ENCODE peak calls at places on chromosomes 13 and 19, in four cellular contexts. One of them, this sample, is unnamed.
A peak's percentile ranks its signal among the peaks of the same experiment; 100 is the strongest.

GRCh38 chr19:12757544-12758274 is 6.1 kb downstream of the BEST2 start:
- DNase-seq in K562: peak; percentile 85
- DNase-seq in HepG2: peak; percentile 70
- DNase-seq in A549: peak; percentile 79
- DNase-seq in this sample: peak; percentile 61

GRCh38 chr19:5338661-5339469 is 1.7 kb downstream of the PTPRS start:
- DNase-seq in K562: peak; percentile 34
- DNase-seq in A549: no peak
- DNase-seq in HepG2: no peak
- DNase-seq in this sample: no peak

GRCh38 chr19:35142531-35143230 is 374 bp upstream of the FXYD7 start:
- DNase-seq in HepG2: no peak
- DNase-seq in K562: peak; percentile 82
- DNase-seq in A549: peak; percentile 74
- DNase-seq in this sample: no peak

GRCh38 chr13:30824651-30825050 is 81.4 kb upstream of the MEDAG start:
- DNase-seq in K562: no peak
- DNase-seq in HepG2: no peak
- DNase-seq in A549: no peak
- DNase-seq in this sample: no peak

GRCh38 chr13:40666905-40667621 is 622 bp upstream of the FOXO1 start:
- DNase-seq in HepG2: peak; percentile 48
- DNase-seq in A549: no peak
- DNase-seq in K562: peak; percentile 50
- DNase-seq in this sample: no peak

GRCh38 chr13:99614465-99614885 is 113.2 kb downstream of the TM9SF2 start:
- DNase-seq in HepG2: peak; percentile 76
- DNase-seq in A549: peak; percentile 53
- DNase-seq in K562: peak; percentile 65
- DNase-seq in this sample: no peak

GRCh38 chr13:44756411-44756810 is 180.3 kb upstream of the TSC22D1 start:
- DNase-seq in A549: no peak
- DNase-seq in K562: no peak
- DNase-seq in HepG2: no peak
- DNase-seq in this sample: no peak

GRCh38 chr19:50419580-50420035 is 870 bp downstream of the SPIB start:
- DNase-seq in K562: no peak
- DNase-seq in A549: no peak
- DNase-seq in HepG2: no peak
- DNase-seq in this sample: no peak

GRCh38 chr19:39659791-39660190 is 4.1 kb downstream of the LGALS16 start:
- DNase-seq in A549: no peak
- DNase-seq in HepG2: no peak
- DNase-seq in K562: no peak
- DNase-seq in this sample: no peak

GRCh38 chr13:101262306-101262705 is 154.0 kb downstream of the NALCN start:
- DNase-seq in HepG2: no peak
- DNase-seq in A549: no peak
- DNase-seq in K562: no peak
- DNase-seq in this sample: no peak

GRCh38 chr13:59960683-59961082 is 203.0 kb downstream of the DIAPH3 start:
- DNase-seq in A549: no peak
- DNase-seq in HepG2: no peak
- DNase-seq in K562: no peak
- DNase-seq in this sample: no peak

GRCh38 chr13:109790951-109791605 is 4.7 kb upstream of the IRS2 start:
- DNase-seq in K562: peak; percentile 70
- DNase-seq in HepG2: peak; percentile 22
- DNase-seq in A549: peak; percentile 69
- DNase-seq in this sample: peak; percentile 41

GRCh38 chr19:47518139-47518538 is 3.3 kb upstream of the NAPA start:
- DNase-seq in A549: no peak
- DNase-seq in K562: no peak
- DNase-seq in HepG2: no peak
- DNase-seq in this sample: no peak

GRCh38 chr19:49676136-49676689 is 858 bp upstream of the PRMT1 start:
- DNase-seq in A549: peak; percentile 99
- DNase-seq in HepG2: peak; percentile 80
- DNase-seq in K562: peak; percentile 94
- DNase-seq in this sample: peak; percentile 95

GRCh38 chr13:43379738-43380137 is 356.4 kb downstream of the DNAJC15 start:
- DNase-seq in K562: no peak
- DNase-seq in A549: no peak
- DNase-seq in HepG2: no peak
- DNase-seq in this sample: no peak

DNA sequence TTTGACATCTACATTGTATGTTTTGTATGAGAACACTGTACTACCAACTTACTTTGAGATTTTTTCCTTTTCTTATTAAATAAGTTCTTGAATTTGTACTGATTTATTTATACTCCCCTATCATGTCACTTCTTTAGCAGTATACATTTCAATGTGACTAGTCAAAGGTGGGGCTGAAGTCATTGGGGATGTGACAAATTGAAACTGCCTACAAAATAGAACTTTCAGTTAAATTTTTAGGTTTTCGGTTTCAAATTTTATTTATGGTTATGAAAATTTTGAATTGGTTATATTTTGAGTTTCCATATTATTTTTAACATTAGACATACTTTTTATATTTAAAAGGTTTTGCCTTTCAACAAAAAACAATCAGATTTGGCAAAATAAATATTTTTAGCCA is 221.6 kb downstream of the NBEA start:
- DNase-seq in K562: no peak
- DNase-seq in A549: no peak
- DNase-seq in HepG2: no peak
- DNase-seq in this sample: no peak
- TF ChIP-seq MAFK in K562: no peak
- TF ChIP-seq MAFK in A549: no peak
- TF ChIP-seq MAFK in HepG2: no peak
- TF ChIP-seq MAFK in this sample: no peak

GRCh38 chr19:14265285-14266036 is 59.5 kb upstream of the ADGRL1 start:
- DNase-seq in K562: no peak
- DNase-seq in A549: no peak
- DNase-seq in HepG2: no peak
- DNase-seq in this sample: no peak
- TF ChIP-seq MAFK in K562: no peak
- TF ChIP-seq MAFK in A549: no peak
- TF ChIP-seq MAFK in HepG2: no peak
- TF ChIP-seq MAFK in this sample: no peak

GRCh38 chr13:113897161-113897560 is 33.3 kb upstream of the GAS6 start:
- DNase-seq in K562: no peak
- DNase-seq in HepG2: peak; percentile 3
- DNase-seq in A549: peak; percentile 19
- DNase-seq in this sample: peak; percentile 98
- TF ChIP-seq MAFK in K562: no peak
- TF ChIP-seq MAFK in HepG2: no peak
- TF ChIP-seq MAFK in A549: no peak
- TF ChIP-seq MAFK in this sample: no peak

GRCh38 chr19:10419646-10420443 is 493 bp upstream of the PDE4A start:
- DNase-seq in HepG2: no peak
- DNase-seq in A549: peak; percentile 90
- DNase-seq in K562: peak; percentile 97
- DNase-seq in this sample: peak; percentile 61
- TF ChIP-seq MAFK in HepG2: no peak
- TF ChIP-seq MAFK in A549: no peak
- TF ChIP-seq MAFK in K562: no peak
- TF ChIP-seq MAFK in this sample: no peak